ENCODE peak calls at places on chromosomes 3 and 15, in five cellular contexts. T is cardiac muscle cell, V is GM13977, C is mucosa of descending colon, F is HFFc6. W is an unnamed sample.

GRCh38 chr3:174667386-174667785 is 191.7 kb upstream of the NAALADL2 start:
- DNase-seq in T (no peak), F (no peak), C (no peak), V (no peak), W (no peak)

GRCh38 chr3:198088421-198088955 is 128.5 kb downstream of the LMLN start:
- DNase-seq in F (no peak), C (no peak), T (no peak), V (no peak), W (no peak)

GRCh38 chr15:90823455-90823974 is 44.9 kb upstream of the FURIN start:
- DNase-seq in T (no peak), C (peak), V (no peak), F (no peak), W (no peak)

GRCh38 chr15:43127752-43128151 is 5.6 kb upstream of the TMEM62 start:
- DNase-seq in F (no peak), V (no peak), T (no peak), C (peak), W (no peak)

GRCh38 chr3:82672966-82673365 is 911.5 kb upstream of the GBE1 start:
- DNase-seq in C (no peak), T (no peak), V (no peak), F (no peak), W (no peak)

GRCh38 chr3:172192830-172193415 is 153.5 kb downstream of the FNDC3B start:
- DNase-seq in C (no peak), T (no peak), V (no peak), F (no peak), W (no peak)

GRCh38 chr15:35305906-35306305 is 220.8 kb upstream of the NANOGP8 start:
- DNase-seq in V (no peak), F (peak), T (no peak), C (no peak), W (no peak)

GRCh38 chr3:171809513-171810277 is 588 bp downstream of the PLD1 start:
- DNase-seq in F (peak), T (peak), C (peak), V (peak), W (peak)

GRCh38 chr15:58469432-58470353 is 37.9 kb downstream of the LIPC start:
- DNase-seq in T (no peak), F (peak), V (no peak), C (no peak), W (no peak)

GRCh38 chr15:88083828-88084760 is 172.4 kb downstream of the NTRK3 start:
- DNase-seq in T (no peak), V (no peak), F (no peak), C (no peak), W (no peak)

GRCh38 chr3:135887220-135887619 is 78.3 kb upstream of the PPP2R3A start:
- DNase-seq in T (no peak), C (no peak), F (peak), V (no peak), W (no peak)

GRCh38 chr15:55683366-55683765 is 59.6 kb downstream of the PRTG start:
- DNase-seq in F (no peak), T (no peak), V (no peak), C (no peak), W (no peak)

GRCh38 chr3:184562146-184562861 is 719 bp downstream of the EPHB3 start:
- DNase-seq in F (no peak), T (no peak), V (no peak), C (no peak), W (no peak)

GRCh38 chr3:106399208-106399607 is 530.4 kb upstream of the CBLB start:
- DNase-seq in V (no peak), T (no peak), F (no peak), C (no peak), W (no peak)

GRCh38 chr15:100932676-100933348 is 13.7 kb downstream of the LRRK1 start:
- DNase-seq in V (no peak), C (no peak), T (no peak), F (no peak), W (no peak)

GRCh38 chr15:41950127-41950483 is 22.3 kb downstream of the EHD4 start:
- DNase-seq in F (no peak), T (no peak), V (no peak), C (no peak), W (no peak)

GRCh38 chr15:45205192-45205591 is 17.4 kb upstream of the SHF start:
- DNase-seq in V (peak), F (peak), C (peak), T (peak), W (peak)

GRCh38 chr3:71247221-71247947 is 336.1 kb downstream of the FOXP1 start:
- DNase-seq in T (peak), V (no peak), F (peak), C (no peak), W (no peak)

GRCh38 chr3:145815707-145816413 is 345.1 kb downstream of the PLOD2 start:
- DNase-seq in V (no peak), F (no peak), C (no peak), T (no peak), W (no peak)

GRCh38 chr15:98920091-98920880 is 87.3 kb downstream of the PGPEP1L start:
- DNase-seq in T (no peak), F (no peak), V (no peak), C (no peak), W (no peak)

GRCh38 chr3:10783360-10784346 is 32.4 kb upstream of the SLC6A11 start:
- DNase-seq in F (peak), T (peak), C (peak), V (peak), W (peak)

GRCh38 chr3:51682079-51682478 is 11.0 kb downstream of the TEX264 start:
- DNase-seq in V (peak), C (peak), T (peak), F (peak), W (peak)

GRCh38 chr3:127304121-127304744 is 16.4 kb upstream of the PRR20G start:
- DNase-seq in C (peak), T (peak), V (no peak), F (no peak), W (no peak)
- TF ChIP-seq CTCF in C (no peak), T (no peak), V (no peak), F (no peak), W (no peak)

GRCh38 chr15:94131875-94132274 is 99.5 kb upstream of the MCTP2 start:
- DNase-seq in C (no peak), T (no peak), F (no peak), V (no peak), W (no peak)
- TF ChIP-seq CTCF in C (no peak), T (no peak), F (peak), V (no peak), W (no peak)

GRCh38 chr15:66025972-66026371 is 156.7 kb downstream of the RAB11A start:
- DNase-seq in C (no peak), T (no peak), F (no peak), V (no peak), W (no peak)
- TF ChIP-seq CTCF in C (no peak), T (no peak), F (no peak), V (no peak), W (no peak)

GRCh38 chr15:29364429-29365078 is 94.9 kb upstream of the NSMCE3 start:
- DNase-seq in C (peak), V (no peak), F (peak), T (peak), W (no peak)
- TF ChIP-seq CTCF in C (no peak), V (peak), F (peak), T (peak), W (no peak)

GRCh38 chr15:97683816-97684215 is 276.7 kb upstream of the ARRDC4 start:
- DNase-seq in F (no peak), C (no peak), T (no peak), V (no peak), W (no peak)

GRCh38 chr15:97686324-97686723 is 274.2 kb upstream of the ARRDC4 start:
- DNase-seq in V (no peak), C (no peak), F (no peak), T (no peak), W (no peak)

GRCh38 chr15:97680606-97681220 is 279.8 kb upstream of the ARRDC4 start:
- DNase-seq in V (no peak), C (peak), F (no peak), T (no peak), W (no peak)

GRCh38 chr15:97688177-97688576 is 272.3 kb upstream of the ARRDC4 start:
- DNase-seq in V (no peak), C (no peak), F (no peak), T (no peak), W (no peak)

DNA sequence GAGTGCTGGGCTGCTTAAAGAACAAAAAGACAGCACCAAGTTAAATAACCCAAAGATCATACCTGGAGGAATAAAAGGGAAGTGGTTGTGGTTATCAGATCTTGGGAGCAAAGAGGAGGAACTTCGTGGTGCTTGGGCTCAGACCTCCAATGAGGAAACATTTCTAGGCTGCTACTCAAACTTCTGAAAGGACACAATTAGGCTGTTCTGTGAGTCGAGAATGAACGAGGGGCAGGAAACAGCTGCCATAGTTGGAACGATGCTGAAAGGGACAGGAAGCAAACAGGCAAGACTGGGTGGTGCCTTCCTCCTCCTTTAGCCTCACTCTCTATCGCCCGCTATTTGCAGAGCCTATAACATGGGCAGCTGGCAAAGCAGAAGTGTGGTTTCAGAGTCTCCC is 276.3 kb upstream of the ARRDC4 start:
- DNase-seq in C (peak), V (no peak), T (no peak), F (no peak), W (no peak)
- TF ChIP-seq CTCF in C (no peak), V (no peak), T (no peak), F (no peak), W (no peak)

GRCh38 chr3:194156095-194156494 is 20.1 kb downstream of the HES1 start:
- DNase-seq in T (no peak), V (no peak), F (no peak), C (no peak), W (no peak)
- TF ChIP-seq CTCF in T (no peak), V (no peak), F (no peak), C (no peak), W (no peak)

GRCh38 chr15:29978411-29979382 is 104.1 kb upstream of the GOLGA8J start:
- DNase-seq in F (no peak), C (no peak), T (no peak), V (no peak), W (no peak)
- TF ChIP-seq CTCF in F (no peak), C (no peak), T (no peak), V (no peak), W (no peak)

DNA sequence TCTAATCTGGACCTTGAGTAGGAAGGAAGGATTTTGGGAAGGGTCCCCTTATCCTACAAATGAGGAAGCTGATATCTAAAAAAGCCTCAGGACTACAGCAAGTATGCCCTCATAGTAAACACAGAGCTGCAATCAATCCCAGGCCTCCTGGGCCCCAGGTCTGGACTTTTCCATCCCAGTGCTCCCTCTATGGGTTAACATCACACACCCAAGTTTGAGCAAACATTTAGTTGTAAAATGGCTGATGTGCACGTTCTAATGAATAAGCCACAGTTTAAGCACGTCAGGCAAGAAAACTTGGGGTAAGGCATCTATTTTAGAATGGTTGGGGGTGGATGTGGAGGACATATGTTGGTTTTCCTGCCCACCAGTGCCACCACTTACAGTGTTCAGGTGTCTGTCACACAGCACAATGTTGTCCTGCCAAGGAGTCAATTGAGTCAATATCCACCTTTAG is 44.3 kb upstream of the UBE2E1 start:
- DNase-seq in V (peak), C (peak), F (peak), T (peak), W (peak)
- TF ChIP-seq CTCF in V (peak), C (peak), F (peak), T (peak), W (peak)